ENCODE peak calls at places on chromosomes 2 and 18, in ten cellular contexts. E, D, A, J, F, N, U, Z, R and W are unnamed samples.

GRCh38 chr2:77028032-77028600 is 494.1 kb downstream of the LRRTM4 start:
- DNase-seq in E (no peak), D (no peak), A (no peak), J (peak; percentile 46), F (peak; percentile 3), N (peak; percentile 21), U (no peak), Z (no peak), R (no peak), W (no peak)

GRCh38 chr2:26179446-26179907 is 6.6 kb downstream of the GAREM2 start:
- DNase-seq in E (no peak), D (no peak), A (no peak), J (no peak), F (no peak), N (no peak), U (no peak), Z (no peak), R (no peak), W (no peak)

GRCh38 chr18:13611058-13611615 is 115.2 kb downstream of the FAM210A start:
- DNase-seq in E (no peak), D (peak; percentile 81), A (no peak), J (no peak), F (peak; percentile 46), N (no peak), U (no peak), Z (no peak), R (peak; percentile 84), W (no peak)

GRCh38 chr2:27092696-27093429 is 6.3 kb downstream of the KHK start:
- DNase-seq in E (no peak), D (no peak), A (no peak), J (no peak), F (no peak), N (peak; percentile 81), U (no peak), Z (no peak), R (no peak), W (no peak)

GRCh38 chr2:219722276-219722883 is 95.0 kb downstream of the SLC4A3 start:
- DNase-seq in E (no peak), D (no peak), A (no peak), J (peak; percentile 54), F (no peak), N (peak; percentile 60), U (no peak), Z (no peak), R (no peak), W (no peak)

GRCh38 chr18:9707381-9708056 is 582 bp upstream of the RAB31 start:
- DNase-seq in E (no peak), D (peak; percentile 73), A (peak; percentile 42), J (no peak), F (peak; percentile 48), N (no peak), U (no peak), Z (peak; percentile 7), R (no peak), W (no peak)

GRCh38 chr2:238202326-238203103 is 980 bp downstream of the ILKAP start:
- DNase-seq in E (no peak), D (no peak), A (no peak), J (no peak), F (peak; percentile 27), N (no peak), U (no peak), Z (peak; percentile 19), R (no peak), W (no peak)

GRCh38 chr2:179538406-179538805 is 273.8 kb upstream of the SESTD1 start:
- DNase-seq in E (peak; percentile 48), D (no peak), A (no peak), J (no peak), F (no peak), N (no peak), U (no peak), Z (no peak), R (no peak), W (no peak)

GRCh38 chr2:109213646-109214417 is 84.8 kb downstream of the SH3RF3 start:
- DNase-seq in E (peak; percentile 72), D (no peak), A (peak; percentile 87), J (peak; percentile 96), F (peak; percentile 90), N (no peak), U (peak; percentile 26), Z (no peak), R (peak; percentile 64), W (peak; percentile 97)

GRCh38 chr2:148533004-148533403 is 111.5 kb upstream of the EPC2 start:
- DNase-seq in E (no peak), D (no peak), A (no peak), J (no peak), F (no peak), N (no peak), U (no peak), Z (no peak), R (no peak), W (no peak)

GRCh38 chr2:168457177-168457905 is 1.3 kb downstream of the CERS6 start:
- DNase-seq in E (no peak), D (no peak), A (peak; percentile 57), J (no peak), F (no peak), N (no peak), U (no peak), Z (no peak), R (no peak), W (no peak)

GRCh38 chr2:88765154-88765948 is 73.9 kb downstream of the RPIA start:
- DNase-seq in E (peak; percentile 35), D (no peak), A (no peak), J (peak; percentile 23), F (peak; percentile 30), N (no peak), U (no peak), Z (no peak), R (peak; percentile 28), W (no peak)

GRCh38 chr18:8084160-8084559 is 517.0 kb downstream of the PTPRM start:
- DNase-seq in E (peak; percentile 20), D (no peak), A (peak; percentile 21), J (peak; percentile 65), F (peak; percentile 66), N (peak; percentile 28), U (no peak), Z (peak; percentile 43), R (no peak), W (no peak)

GRCh38 chr2:236415706-236416493 is 151.7 kb upstream of the ASB18 start:
- DNase-seq in E (no peak), D (no peak), A (no peak), J (no peak), F (no peak), N (no peak), U (no peak), Z (no peak), R (no peak), W (no peak)

GRCh38 chr18:31512203-31512764 is 14.3 kb downstream of the DSG2 start:
- DNase-seq in E (peak; percentile 49), D (no peak), A (no peak), J (peak; percentile 96), F (peak; percentile 71), N (peak; percentile 97), U (no peak), Z (no peak), R (no peak), W (no peak)